ENCODE peak calls at places on chromosomes 3 and 15, in eight cellular contexts. Y is aorta, S is brain microvascular endothelial cell, E is esophagus muscularis mucosa, D is thoracic aorta, W is right cardiac atrium, N is AG04450, C is substantia nigra. V is an unnamed sample.
A peak's percentile ranks its signal among the peaks of the same experiment; 100 is the strongest.

GRCh38 chr3:112445839-112446238 is 53.4 kb downstream of the BTLA start:
- DNase-seq in D (no peak), W (no peak), N (no peak), S (no peak), C (no peak), Y (no peak), E (no peak), V (no peak)

GRCh38 chr3:16658933-16659793 is 53.9 kb upstream of the DAZL start:
- DNase-seq in C (no peak), S (no peak), N (no peak), E (no peak), D (no peak), W (no peak), Y (no peak), V (no peak)

GRCh38 chr3:39000008-39000450 is 51.7 kb downstream of the SCN11A start:
- DNase-seq in E (peak; percentile 42), N (peak; percentile 21), D (no peak), C (no peak), S (no peak), Y (no peak), W (no peak), V (peak; percentile 54)

GRCh38 chr3:138349926-138350665 is 1.7 kb downstream of the MRAS start:
- DNase-seq in E (no peak), C (no peak), N (no peak), Y (no peak), W (no peak), S (no peak), D (no peak), V (no peak)

GRCh38 chr3:143237036-143237688 is 117.6 kb downstream of the CHST2 start:
- DNase-seq in E (no peak), Y (no peak), N (no peak), D (no peak), S (no peak), W (no peak), C (no peak), V (no peak)

GRCh38 chr15:41934843-41935242 is 37.5 kb downstream of the EHD4 start:
- DNase-seq in N (no peak), D (no peak), C (no peak), Y (no peak), W (peak; percentile 78), S (no peak), E (no peak), V (no peak)

GRCh38 chr3:138881233-138881632 is 46.5 kb upstream of the PIK3CB start:
- DNase-seq in E (no peak), D (no peak), N (no peak), W (no peak), S (no peak), C (no peak), Y (no peak), V (no peak)

GRCh38 chr3:130733236-130733884 is 13.3 kb downstream of the PIK3R4 start:
- DNase-seq in S (no peak), D (no peak), E (no peak), N (no peak), W (no peak), Y (no peak), C (no peak), V (no peak)

GRCh38 chr3:43320288-43320687 is 33.9 kb downstream of the SNRK start:
- DNase-seq in Y (no peak), C (no peak), S (no peak), W (no peak), D (no peak), E (no peak), N (no peak), V (no peak)

GRCh38 chr15:101538996-101539395 is 49.5 kb upstream of the PCSK6 start:
- DNase-seq in N (no peak), S (no peak), Y (no peak), W (no peak), D (no peak), C (no peak), E (peak; percentile 83), V (no peak)

GRCh38 chr3:33637482-33637881 is 80.6 kb downstream of the CLASP2 start:
- DNase-seq in D (no peak), W (no peak), Y (no peak), E (no peak), C (no peak), N (no peak), S (no peak), V (no peak)

GRCh38 chr3:7581831-7582230 is 720.9 kb downstream of the GRM7 start:
- DNase-seq in W (no peak), D (no peak), C (no peak), E (no peak), Y (no peak), S (no peak), N (no peak), V (no peak)

GRCh38 chr15:99305761-99306505 is 54.7 kb downstream of the LRRC28 start:
- DNase-seq in S (peak; percentile 57), W (peak; percentile 85), E (no peak), C (no peak), D (peak; percentile 33), N (peak; percentile 78), Y (peak; percentile 87), V (no peak)

DNA sequence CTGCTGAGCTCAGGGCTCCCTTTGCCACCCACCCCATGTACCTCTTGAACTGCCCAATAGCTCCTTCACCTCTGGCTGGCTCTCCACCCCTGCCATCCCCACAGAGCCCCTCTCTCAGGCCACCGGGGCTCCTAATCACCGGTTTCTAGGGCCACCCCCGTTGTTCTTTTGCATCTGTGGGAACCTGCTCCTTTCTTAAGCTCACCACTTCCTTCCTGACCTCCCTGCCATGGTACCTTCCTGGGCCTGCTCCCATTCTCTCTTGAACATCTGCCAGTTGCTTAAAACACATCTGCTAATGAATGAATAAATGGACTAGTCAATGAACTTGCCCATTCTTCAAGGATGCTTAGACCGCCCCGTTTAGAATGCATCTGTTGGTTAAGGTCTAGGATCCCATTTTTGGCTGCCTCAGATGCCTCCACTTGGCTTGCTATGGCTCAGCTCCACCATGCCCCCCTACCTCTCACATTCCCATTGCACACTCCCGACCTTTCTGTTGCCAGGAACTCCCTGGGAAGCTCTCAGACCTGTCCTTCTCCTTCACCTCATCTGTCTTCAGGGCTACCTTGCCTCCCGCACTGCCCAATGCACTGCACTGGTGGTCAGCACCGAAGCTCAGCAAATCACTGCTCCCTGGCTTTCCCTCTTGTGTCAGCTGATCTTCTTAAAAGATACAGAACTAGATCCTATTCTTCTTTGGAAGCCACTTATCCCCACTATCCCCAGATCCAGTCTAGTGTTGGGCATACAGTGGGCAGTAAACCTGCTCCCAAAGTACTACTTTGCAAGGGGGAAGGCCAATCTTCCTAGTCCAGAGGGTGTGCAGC is 9.1 kb downstream of the AMOTL2 start:
- DNase-seq in C (no peak), W (no peak), S (no peak), Y (no peak), D (no peak), E (no peak), N (no peak), V (no peak)
- H3K27ac ChIP-seq in C (peak overlapping the region; percentile 100), W (peak overlapping the region; percentile 97), S (peak overlapping the region; percentile 26), Y (no peak overlapping the region), D (peak overlapping the region; percentile 81), E (peak overlapping the region; percentile 97), N (peak overlapping the region; percentile 77), V (no peak overlapping the region)

GRCh38 chr15:92910451-92910850 is 10.3 kb downstream of the CHD2 start:
- DNase-seq in S (no peak), Y (no peak), C (no peak), N (no peak), W (peak; percentile 28), E (no peak), D (no peak), V (no peak)
- H3K27ac ChIP-seq in S (peak overlapping the region; percentile 28), Y (peak overlapping the region; percentile 0), C (no peak overlapping the region), N (no peak overlapping the region), W (no peak overlapping the region), E (peak overlapping the region; percentile 94), D (peak overlapping the region; percentile 81), V (no peak overlapping the region)

GRCh38 chr3:147616998-147617619 is 207.9 kb downstream of the ZIC1 start:
- DNase-seq in W (no peak), S (no peak), Y (no peak), N (no peak), E (no peak), D (no peak), C (no peak), V (no peak)
- H3K27ac ChIP-seq in W (no peak overlapping the region), S (no peak overlapping the region), Y (no peak overlapping the region), N (no peak overlapping the region), E (no peak overlapping the region), D (no peak overlapping the region), C (no peak overlapping the region), V (no peak overlapping the region)

GRCh38 chr15:91068966-91069365 is 31.1 kb upstream of the SV2B start:
- DNase-seq in S (no peak), D (no peak), N (no peak), Y (no peak), E (peak; percentile 62), C (no peak), W (no peak), V (no peak)

GRCh38 chr15:91061997-91062396 is 38.1 kb upstream of the SV2B start:
- DNase-seq in W (no peak), Y (no peak), N (no peak), S (no peak), D (no peak), C (no peak), E (peak; percentile 70), V (no peak)

GRCh38 chr15:91068436-91068835 is 31.6 kb upstream of the SV2B start:
- DNase-seq in N (no peak), C (no peak), D (no peak), S (no peak), E (peak; percentile 10), W (no peak), Y (no peak), V (no peak)

GRCh38 chr15:91067026-91067425 is 33.0 kb upstream of the SV2B start:
- DNase-seq in D (no peak), Y (no peak), C (no peak), E (peak; percentile 64), W (no peak), S (no peak), N (no peak), V (no peak)

DNA sequence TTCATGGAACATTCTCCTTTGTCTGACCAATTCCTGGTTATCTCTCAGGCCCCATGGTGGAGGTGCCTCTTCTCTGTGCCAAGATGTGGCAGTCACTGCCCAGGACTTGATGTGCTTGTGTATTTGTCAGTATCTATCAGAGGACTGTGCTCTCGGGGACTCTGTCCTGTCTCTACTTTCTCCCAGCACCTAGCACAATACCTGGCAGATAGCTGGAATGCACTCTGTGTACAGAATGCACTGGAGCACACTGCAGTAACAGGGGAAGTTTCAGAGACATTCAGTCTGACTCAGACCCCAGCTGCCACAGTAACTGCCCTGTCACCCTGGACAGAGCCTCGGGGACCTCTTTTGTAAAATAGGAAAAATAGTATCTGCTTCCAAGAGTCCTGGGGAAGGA is 34.6 kb upstream of the SV2B start:
- DNase-seq in Y (no peak), C (no peak), N (no peak), W (no peak), E (peak; percentile 81), S (no peak), D (no peak), V (no peak)
- H3K27ac ChIP-seq in Y (no peak overlapping the region), C (no peak overlapping the region), N (no peak overlapping the region), W (no peak overlapping the region), E (no peak overlapping the region), S (no peak overlapping the region), D (no peak overlapping the region), V (no peak overlapping the region)

DNA sequence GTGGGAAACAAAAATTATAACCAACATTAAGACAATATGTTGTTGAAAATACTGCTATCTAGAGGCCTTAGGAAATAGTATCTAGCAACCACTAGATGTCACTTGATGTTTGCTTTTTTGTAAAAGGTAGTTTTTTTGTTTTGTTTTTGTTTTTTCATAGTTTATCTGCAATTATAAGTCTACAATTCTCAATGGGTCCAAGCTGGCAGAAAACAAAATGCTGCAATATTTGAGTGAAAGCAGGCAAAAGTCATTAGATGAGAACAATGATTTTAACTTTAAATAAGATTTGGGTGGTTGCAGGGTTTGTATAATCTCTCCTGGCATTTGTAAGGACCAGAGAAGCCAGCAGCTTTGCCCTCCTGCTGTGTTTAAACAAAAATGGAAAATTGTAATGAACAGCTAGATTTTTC is 27.0 kb downstream of the DUT start:
- DNase-seq in W (no peak), D (no peak), S (no peak), E (no peak), Y (no peak), C (no peak), N (no peak), V (no peak)
- H3K27ac ChIP-seq in W (no peak overlapping the region), D (peak overlapping the region; percentile 39), S (peak overlapping the region; percentile 42), E (no peak overlapping the region), Y (no peak overlapping the region), C (no peak overlapping the region), N (no peak overlapping the region), V (no peak overlapping the region)

V was measured in iPS DF 6.9.